ENCODE peak calls at places on chromosomes 2 and 18, in seven cellular contexts. A, Z, M, W, U, S and P are unnamed samples.

GRCh38 chr2:140786585-140786984 is 1344.2 kb downstream of the LRP1B start:
- DNase-seq in W (no peak), Z (no peak), M (no peak), S (no peak), A (no peak), U (no peak), P (no peak)

GRCh38 chr2:200625317-200625716 is 39.5 kb downstream of the AOX1 start:
- DNase-seq in A (no peak), M (no peak), Z (no peak), W (no peak), S (no peak), U (peak), P (no peak)

GRCh38 chr2:28381225-28382180 is 11.2 kb upstream of the FOSL2 start:
- DNase-seq in W (no peak), U (no peak), S (no peak), A (no peak), M (peak), Z (peak), P (no peak)

GRCh38 chr2:237295889-237296480 is 118.0 kb downstream of the COL6A3 start:
- DNase-seq in Z (no peak), U (no peak), A (no peak), W (no peak), M (no peak), S (no peak), P (no peak)

GRCh38 chr2:10900216-10901109 is 11.3 kb upstream of the KCNF1 start:
- DNase-seq in W (no peak), A (no peak), M (peak), S (no peak), Z (peak), U (no peak), P (no peak)

GRCh38 chr2:221610675-221611074 is 38.6 kb upstream of the EPHA4 start:
- DNase-seq in Z (no peak), U (peak), A (no peak), M (no peak), W (no peak), S (no peak), P (no peak)

GRCh38 chr2:129167456-129167855 is 812.0 kb upstream of the RAB6C start:
- DNase-seq in M (no peak), A (no peak), W (no peak), Z (no peak), U (no peak), S (no peak), P (no peak)

GRCh38 chr2:182763311-182763912 is 47.4 kb downstream of the DNAJC10 start:
- DNase-seq in U (peak), M (peak), A (peak), S (no peak), Z (no peak), W (peak), P (no peak)

GRCh38 chr2:237378650-237379049 is 35.3 kb downstream of the COL6A3 start:
- DNase-seq in U (no peak), W (no peak), S (no peak), A (no peak), M (no peak), Z (peak), P (no peak)

DNA sequence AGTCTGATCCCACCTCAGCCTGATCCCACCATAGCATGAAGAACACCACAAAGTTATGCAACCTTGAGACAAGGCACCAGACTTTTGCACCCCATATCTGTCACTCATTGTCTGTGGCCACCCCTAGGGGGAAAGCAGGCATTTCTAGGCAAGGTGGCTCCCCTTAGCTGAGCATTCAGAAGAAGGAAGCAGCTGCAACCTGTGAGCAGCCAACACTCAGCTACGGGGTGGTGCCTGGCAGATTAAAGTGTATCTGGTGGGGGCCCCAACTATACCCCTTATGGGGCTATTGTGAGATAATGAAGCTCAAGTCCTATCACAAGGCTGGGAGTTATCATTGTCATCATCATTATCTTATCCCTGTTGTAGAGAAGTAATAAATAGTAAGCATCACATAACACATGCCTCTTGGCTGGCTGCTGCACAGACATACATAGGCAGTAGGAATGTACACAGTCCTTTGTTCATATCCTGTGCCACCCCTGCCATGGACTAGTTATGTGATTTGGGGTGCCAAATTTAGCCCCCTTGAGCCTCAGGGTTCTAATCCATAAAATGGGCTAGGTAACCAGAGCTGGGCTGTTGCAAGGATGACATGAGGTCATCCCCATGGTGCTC is 20.6 kb upstream of the TMEM163 start:
- DNase-seq in Z (no peak), S (no peak), A (no peak), U (no peak), M (no peak), W (no peak), P (no peak)
- TF ChIP-seq CTCF in Z (no peak), S (no peak), A (no peak), U (no peak), M (no peak), W (no peak), P (no peak)

DNA sequence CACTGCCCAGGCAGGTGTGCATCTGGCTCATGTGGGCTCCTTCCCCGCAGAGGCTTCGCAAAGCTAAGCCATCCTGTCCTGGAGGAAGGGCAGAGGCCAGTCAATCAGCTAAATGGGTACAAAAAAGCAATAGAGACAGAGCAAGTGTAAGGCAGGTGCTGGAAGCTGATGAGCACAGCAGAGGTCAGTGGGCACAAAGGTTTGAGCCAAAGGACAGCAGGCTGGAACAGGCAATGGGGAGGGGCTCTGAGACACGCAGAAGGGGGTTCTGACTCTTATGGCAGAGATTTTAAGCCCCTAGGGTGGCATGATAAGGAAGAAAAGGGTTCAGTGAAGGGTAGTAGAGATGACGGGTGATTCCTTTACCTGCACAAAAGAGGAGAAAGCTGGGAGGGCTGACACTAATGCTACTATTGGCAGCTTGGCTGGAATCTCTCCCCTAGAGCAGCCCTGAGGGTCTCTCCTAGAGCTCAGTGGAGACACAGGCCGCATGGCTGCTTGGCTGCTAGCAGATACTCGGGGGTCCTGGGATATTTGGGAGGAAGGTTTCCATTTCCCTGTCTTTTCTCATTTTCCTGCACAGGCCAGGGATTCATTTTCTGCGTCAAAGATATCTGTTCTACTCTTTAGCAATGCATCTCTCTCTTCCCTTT is 132.4 kb downstream of the MYCN start:
- DNase-seq in S (no peak), W (no peak), Z (no peak), A (no peak), U (no peak), M (no peak), P (no peak)
- TF ChIP-seq CTCF in S (no peak), W (no peak), Z (no peak), A (no peak), U (no peak), M (no peak), P (no peak)

GRCh38 chr2:12881952-12882351 is 165.2 kb downstream of the TRIB2 start:
- DNase-seq in A (no peak), Z (no peak), U (no peak), M (no peak), S (no peak), W (no peak), P (no peak)
- TF ChIP-seq CTCF in A (no peak), Z (no peak), U (no peak), M (no peak), S (no peak), W (no peak), P (no peak)

GRCh38 chr2:35873921-35874320 is 481.7 kb upstream of the CRIM1 start:
- DNase-seq in Z (no peak), A (no peak), M (no peak), U (no peak), W (no peak), S (no peak), P (no peak)
- TF ChIP-seq CTCF in Z (no peak), A (no peak), M (peak), U (peak), W (no peak), S (no peak), P (no peak)

DNA sequence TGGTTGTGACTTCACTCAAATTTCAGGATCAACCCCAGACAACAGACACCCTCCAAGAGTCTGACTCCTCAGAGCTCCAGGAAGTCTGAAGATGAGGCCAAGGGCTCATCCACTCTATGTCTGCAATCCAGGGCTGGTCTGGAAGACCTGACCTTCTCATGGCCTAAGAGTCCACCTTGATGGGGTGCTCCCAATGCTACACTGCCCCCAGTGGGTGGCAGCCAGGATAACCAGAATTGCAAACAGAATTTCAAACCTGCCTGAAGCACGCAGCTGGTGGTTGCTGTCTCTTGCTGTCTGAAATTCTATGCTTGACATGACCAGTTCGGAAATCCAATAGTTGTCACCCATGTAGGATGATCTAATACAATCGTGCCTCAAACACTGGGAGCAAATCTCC is 96.0 kb downstream of the UXS1 start:
- DNase-seq in M (peak), A (no peak), S (peak), U (peak), W (no peak), Z (no peak), P (no peak)
- TF ChIP-seq CTCF in M (peak), A (no peak), S (peak), U (peak), W (peak), Z (no peak), P (peak)

GRCh38 chr2:1887915-1888314 is 143.6 kb upstream of the PXDN start:
- DNase-seq in Z (no peak), W (no peak), U (peak), S (no peak), A (no peak), M (no peak), P (no peak)
- TF ChIP-seq CTCF in Z (no peak), W (peak), U (peak), S (no peak), A (peak), M (peak), P (peak)

GRCh38 chr2:211035548-211036185 is 479.3 kb downstream of the CPS1 start:
- DNase-seq in S (no peak), M (peak), Z (no peak), A (peak), U (peak), W (peak), P (no peak)

GRCh38 chr2:211027976-211028375 is 471.6 kb downstream of the CPS1 start:
- DNase-seq in W (no peak), A (no peak), M (no peak), S (no peak), Z (no peak), U (no peak), P (no peak)

GRCh38 chr2:211033765-211034164 is 477.4 kb downstream of the CPS1 start:
- DNase-seq in U (peak), Z (no peak), S (no peak), A (no peak), M (peak), W (peak), P (no peak)
- TF ChIP-seq CTCF in U (peak), Z (no peak), S (no peak), A (peak), M (peak), W (peak), P (no peak)

GRCh38 chr2:7014201-7014640 is 97.0 kb downstream of the RNF144A start:
- DNase-seq in W (peak), U (peak), A (no peak), M (no peak), Z (peak), S (no peak), P (no peak)
- TF ChIP-seq CTCF in W (peak), U (peak), A (peak), M (peak), Z (peak), S (peak), P (peak)

GRCh38 chr18:11751305-11752115 is 62.4 kb downstream of the GNAL start:
- DNase-seq in W (no peak), U (peak), S (no peak), A (no peak), M (no peak), Z (no peak), P (no peak)
- TF ChIP-seq CTCF in W (no peak), U (no peak), S (no peak), A (no peak), M (no peak), Z (no peak), P (no peak)

GRCh38 chr2:121400206-121400605 is 115.2 kb upstream of the TFCP2L1 start:
- DNase-seq in W (peak), M (no peak), U (no peak), A (no peak), S (no peak), Z (no peak), P (peak)
- TF ChIP-seq CTCF in W (no peak), M (no peak), U (no peak), A (no peak), S (no peak), Z (no peak), P (no peak)